ENCODE peak calls at places on chromosomes 12 and 14, in eight cellular contexts. One of them, this sample, is unnamed. For H3K27me3, the result is how much of the 10 kb centered on the place peaks cover.

GRCh38 chr12:53994268-53994690 is 5.7 kb upstream of the HOXC9 start:
- DNase-seq in lower lobe of right lung: no peak
- DNase-seq in hepatocyte: no peak
- DNase-seq in WERI-Rb-1: no peak
- DNase-seq in CD8-positive, alpha-beta memory T cell: no peak
- DNase-seq in dorsolateral prefrontal cortex: no peak
- DNase-seq in uterus: no peak
- DNase-seq in lung: no peak
- DNase-seq in this sample: peak

GRCh38 chr14:60245316-60246177 is 3.5 kb upstream of the PPM1A start:
- DNase-seq in lower lobe of right lung: no peak
- DNase-seq in hepatocyte: no peak
- DNase-seq in WERI-Rb-1: peak
- DNase-seq in CD8-positive, alpha-beta memory T cell: no peak
- DNase-seq in dorsolateral prefrontal cortex: no peak
- DNase-seq in uterus: no peak
- DNase-seq in lung: no peak
- DNase-seq in this sample: no peak

GRCh38 chr12:3990356-3990975 is 117.3 kb upstream of the PARP11 start:
- DNase-seq in lower lobe of right lung: no peak
- DNase-seq in hepatocyte: no peak
- DNase-seq in WERI-Rb-1: peak
- DNase-seq in CD8-positive, alpha-beta memory T cell: no peak
- DNase-seq in dorsolateral prefrontal cortex: no peak
- DNase-seq in uterus: no peak
- DNase-seq in lung: no peak
- DNase-seq in this sample: peak

GRCh38 chr12:953776-954175 is 4.3 kb upstream of the RAD52 start:
- DNase-seq in lower lobe of right lung: no peak
- DNase-seq in hepatocyte: no peak
- DNase-seq in WERI-Rb-1: no peak
- DNase-seq in CD8-positive, alpha-beta memory T cell: no peak
- DNase-seq in dorsolateral prefrontal cortex: no peak
- DNase-seq in uterus: no peak
- DNase-seq in lung: no peak
- DNase-seq in this sample: no peak

GRCh38 chr14:100056964-100057817 is 8.0 kb upstream of the EVL start:
- DNase-seq in lower lobe of right lung: no peak
- DNase-seq in hepatocyte: no peak
- DNase-seq in WERI-Rb-1: no peak
- DNase-seq in CD8-positive, alpha-beta memory T cell: peak
- DNase-seq in dorsolateral prefrontal cortex: no peak
- DNase-seq in uterus: no peak
- DNase-seq in lung: no peak
- DNase-seq in this sample: peak

GRCh38 chr12:47078733-47079364 is 572 bp upstream of the PCED1B start:
- DNase-seq in lower lobe of right lung: peak
- DNase-seq in hepatocyte: peak
- DNase-seq in WERI-Rb-1: no peak
- DNase-seq in CD8-positive, alpha-beta memory T cell: peak
- DNase-seq in dorsolateral prefrontal cortex: no peak
- DNase-seq in uterus: peak
- DNase-seq in lung: no peak
- DNase-seq in this sample: peak

GRCh38 chr12:26195641-26196423 is 459 bp downstream of the SSPN start:
- DNase-seq in lower lobe of right lung: peak
- DNase-seq in hepatocyte: peak
- DNase-seq in WERI-Rb-1: peak
- DNase-seq in CD8-positive, alpha-beta memory T cell: no peak
- DNase-seq in dorsolateral prefrontal cortex: peak
- DNase-seq in uterus: peak
- DNase-seq in lung: peak
- DNase-seq in this sample: peak

GRCh38 chr14:29821665-29822429 is 105.8 kb downstream of the PRKD1 start:
- DNase-seq in lower lobe of right lung: no peak
- DNase-seq in hepatocyte: no peak
- DNase-seq in WERI-Rb-1: no peak
- DNase-seq in CD8-positive, alpha-beta memory T cell: no peak
- DNase-seq in dorsolateral prefrontal cortex: no peak
- DNase-seq in uterus: no peak
- DNase-seq in lung: no peak
- DNase-seq in this sample: no peak

GRCh38 chr12:18998343-18999270 is 130.9 kb upstream of the PLEKHA5 start:
- DNase-seq in lower lobe of right lung: no peak
- DNase-seq in hepatocyte: peak
- DNase-seq in WERI-Rb-1: no peak
- DNase-seq in CD8-positive, alpha-beta memory T cell: no peak
- DNase-seq in dorsolateral prefrontal cortex: no peak
- DNase-seq in uterus: no peak
- DNase-seq in lung: peak
- DNase-seq in this sample: no peak

GRCh38 chr12:101826766-101827368 is 3.9 kb downstream of the GNPTAB start:
- DNase-seq in lower lobe of right lung: peak
- DNase-seq in hepatocyte: no peak
- DNase-seq in WERI-Rb-1: no peak
- DNase-seq in CD8-positive, alpha-beta memory T cell: no peak
- DNase-seq in dorsolateral prefrontal cortex: no peak
- DNase-seq in uterus: no peak
- DNase-seq in lung: no peak
- DNase-seq in this sample: peak

GRCh38 chr12:120234643-120235368 is 30.7 kb downstream of the PXN start:
- DNase-seq in lower lobe of right lung: peak
- DNase-seq in hepatocyte: peak
- DNase-seq in WERI-Rb-1: peak
- DNase-seq in CD8-positive, alpha-beta memory T cell: no peak
- DNase-seq in dorsolateral prefrontal cortex: peak
- DNase-seq in uterus: peak
- DNase-seq in lung: peak
- DNase-seq in this sample: peak

GRCh38 chr12:121955258-121956040 is 37.1 kb downstream of the CFAP251 start:
- DNase-seq in lower lobe of right lung: no peak
- DNase-seq in hepatocyte: no peak
- DNase-seq in WERI-Rb-1: no peak
- DNase-seq in CD8-positive, alpha-beta memory T cell: no peak
- DNase-seq in dorsolateral prefrontal cortex: no peak
- DNase-seq in uterus: no peak
- DNase-seq in lung: no peak
- DNase-seq in this sample: peak

GRCh38 chr12:43216490-43216889 is 335.5 kb downstream of the ADAMTS20 start:
- DNase-seq in lower lobe of right lung: no peak
- DNase-seq in hepatocyte: no peak
- DNase-seq in WERI-Rb-1: no peak
- DNase-seq in CD8-positive, alpha-beta memory T cell: no peak
- DNase-seq in dorsolateral prefrontal cortex: no peak
- DNase-seq in uterus: no peak
- DNase-seq in lung: no peak
- DNase-seq in this sample: no peak

GRCh38 chr12:5081016-5081415 is 37.3 kb downstream of the KCNA5 start:
- DNase-seq in lower lobe of right lung: no peak
- DNase-seq in hepatocyte: no peak
- DNase-seq in WERI-Rb-1: peak
- DNase-seq in CD8-positive, alpha-beta memory T cell: no peak
- DNase-seq in dorsolateral prefrontal cortex: no peak
- DNase-seq in uterus: no peak
- DNase-seq in lung: no peak
- DNase-seq in this sample: peak

GRCh38 chr12:126493366-126494108 is 1428.3 kb downstream of the AACS start:
- DNase-seq in lower lobe of right lung: no peak
- DNase-seq in hepatocyte: peak
- DNase-seq in WERI-Rb-1: no peak
- DNase-seq in CD8-positive, alpha-beta memory T cell: no peak
- DNase-seq in dorsolateral prefrontal cortex: no peak
- DNase-seq in uterus: no peak
- DNase-seq in lung: no peak
- DNase-seq in this sample: no peak

GRCh38 chr12:62520361-62520760 is 53.7 kb downstream of the MON2 start:
- DNase-seq in lower lobe of right lung: no peak
- DNase-seq in hepatocyte: no peak
- DNase-seq in WERI-Rb-1: no peak
- DNase-seq in CD8-positive, alpha-beta memory T cell: no peak
- DNase-seq in dorsolateral prefrontal cortex: no peak
- DNase-seq in uterus: no peak
- DNase-seq in lung: no peak
- DNase-seq in this sample: no peak

GRCh38 chr12:121453022-121453360 is 53.1 kb downstream of the RNF34 start:
- DNase-seq in lower lobe of right lung: no peak
- DNase-seq in hepatocyte: no peak
- DNase-seq in WERI-Rb-1: no peak
- DNase-seq in CD8-positive, alpha-beta memory T cell: no peak
- DNase-seq in dorsolateral prefrontal cortex: no peak
- DNase-seq in uterus: no peak
- DNase-seq in lung: no peak
- DNase-seq in this sample: no peak

GRCh38 chr12:5908251-5908650 is 36.8 kb downstream of the ANO2 start:
- DNase-seq in lower lobe of right lung: no peak
- DNase-seq in hepatocyte: no peak
- DNase-seq in WERI-Rb-1: no peak
- DNase-seq in CD8-positive, alpha-beta memory T cell: no peak
- DNase-seq in dorsolateral prefrontal cortex: no peak
- DNase-seq in uterus: no peak
- DNase-seq in lung: no peak
- DNase-seq in this sample: no peak

GRCh38 chr12:118773956-118774723 is 207.2 kb upstream of the SRRM4 start:
- DNase-seq in lower lobe of right lung: no peak
- DNase-seq in hepatocyte: no peak
- DNase-seq in WERI-Rb-1: no peak
- DNase-seq in CD8-positive, alpha-beta memory T cell: no peak
- DNase-seq in dorsolateral prefrontal cortex: peak
- DNase-seq in uterus: no peak
- DNase-seq in lung: no peak
- DNase-seq in this sample: peak

GRCh38 chr14:49249022-49249421 is 337.2 kb downstream of the RPS29 start:
- DNase-seq in lower lobe of right lung: no peak
- DNase-seq in hepatocyte: no peak
- DNase-seq in WERI-Rb-1: no peak
- DNase-seq in CD8-positive, alpha-beta memory T cell: no peak
- DNase-seq in dorsolateral prefrontal cortex: no peak
- DNase-seq in uterus: no peak
- DNase-seq in lung: no peak
- DNase-seq in this sample: no peak

GRCh38 chr12:95200128-95200973 is 16.9 kb downstream of the FGD6 start:
- DNase-seq in lower lobe of right lung: no peak
- DNase-seq in hepatocyte: no peak
- DNase-seq in WERI-Rb-1: no peak
- DNase-seq in CD8-positive, alpha-beta memory T cell: no peak
- DNase-seq in dorsolateral prefrontal cortex: no peak
- DNase-seq in uterus: no peak
- DNase-seq in lung: no peak
- DNase-seq in this sample: no peak
- H3K4me3 ChIP-seq in lower lobe of right lung: no peak
- H3K4me3 ChIP-seq in hepatocyte: no peak
- H3K4me3 ChIP-seq in WERI-Rb-1: no peak
- H3K4me3 ChIP-seq in CD8-positive, alpha-beta memory T cell: no peak
- H3K4me3 ChIP-seq in dorsolateral prefrontal cortex: no peak
- H3K4me3 ChIP-seq in uterus: no peak
- H3K4me3 ChIP-seq in lung: no peak
- H3K4me3 ChIP-seq in this sample: no peak

DNA sequence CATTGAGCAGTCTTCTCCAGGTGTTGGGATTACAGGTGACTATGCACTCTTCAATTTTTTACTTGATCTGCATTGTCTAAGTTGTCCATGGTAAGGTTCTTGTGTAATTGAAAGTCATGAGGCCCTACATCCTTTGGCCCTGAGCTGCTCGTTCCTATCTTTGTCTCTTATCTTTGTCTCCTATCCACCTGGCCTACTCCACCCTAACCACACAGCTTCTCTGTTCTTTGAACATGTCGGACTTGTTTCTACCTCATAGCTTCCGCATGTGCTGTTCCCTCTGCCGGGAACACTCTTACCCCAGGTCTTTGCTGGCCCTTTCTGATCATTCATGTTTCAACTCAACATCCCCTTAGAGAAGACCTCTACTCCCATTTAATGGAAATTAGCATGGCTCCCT is 194.8 kb upstream of the TBX3 start:
- DNase-seq in lower lobe of right lung: no peak
- DNase-seq in hepatocyte: no peak
- DNase-seq in WERI-Rb-1: no peak
- DNase-seq in CD8-positive, alpha-beta memory T cell: no peak
- DNase-seq in dorsolateral prefrontal cortex: no peak
- DNase-seq in uterus: no peak
- DNase-seq in lung: no peak
- DNase-seq in this sample: no peak
- H3K27me3 ChIP-seq in lower lobe of right lung: under half
- H3K27me3 ChIP-seq in hepatocyte: under half
- H3K27me3 ChIP-seq in WERI-Rb-1: under half
- H3K27me3 ChIP-seq in CD8-positive, alpha-beta memory T cell: under half
- H3K27me3 ChIP-seq in dorsolateral prefrontal cortex: under half
- H3K27me3 ChIP-seq in uterus: under half
- H3K27me3 ChIP-seq in lung: under half
- H3K27me3 ChIP-seq in this sample: under half

DNA sequence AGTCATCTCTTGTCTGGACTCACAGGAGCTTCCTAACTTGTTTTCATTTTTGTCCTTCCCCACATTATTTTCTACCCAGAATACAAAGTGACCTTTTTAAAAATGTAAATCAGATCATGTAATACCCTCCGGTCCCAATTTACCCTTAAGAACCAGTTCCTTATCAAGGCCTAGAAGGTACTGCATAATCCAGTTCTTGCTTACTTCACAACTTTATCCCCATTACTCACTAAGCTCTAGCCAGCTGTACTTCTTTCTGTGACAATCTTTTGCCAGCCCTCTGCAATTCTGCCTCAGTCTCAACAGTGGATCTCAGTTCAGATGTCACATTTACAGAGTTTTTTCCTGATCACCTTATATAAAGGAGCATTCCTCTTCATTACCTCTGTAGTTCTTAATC is 11.6 kb downstream of the RAP1B start:
- DNase-seq in lower lobe of right lung: no peak
- DNase-seq in hepatocyte: no peak
- DNase-seq in WERI-Rb-1: no peak
- DNase-seq in CD8-positive, alpha-beta memory T cell: no peak
- DNase-seq in dorsolateral prefrontal cortex: no peak
- DNase-seq in uterus: no peak
- DNase-seq in lung: no peak
- DNase-seq in this sample: no peak
- H3K4me3 ChIP-seq in lower lobe of right lung: no peak
- H3K4me3 ChIP-seq in hepatocyte: no peak
- H3K4me3 ChIP-seq in WERI-Rb-1: no peak
- H3K4me3 ChIP-seq in CD8-positive, alpha-beta memory T cell: no peak
- H3K4me3 ChIP-seq in dorsolateral prefrontal cortex: no peak
- H3K4me3 ChIP-seq in uterus: no peak
- H3K4me3 ChIP-seq in lung: no peak
- H3K4me3 ChIP-seq in this sample: no peak

DNA sequence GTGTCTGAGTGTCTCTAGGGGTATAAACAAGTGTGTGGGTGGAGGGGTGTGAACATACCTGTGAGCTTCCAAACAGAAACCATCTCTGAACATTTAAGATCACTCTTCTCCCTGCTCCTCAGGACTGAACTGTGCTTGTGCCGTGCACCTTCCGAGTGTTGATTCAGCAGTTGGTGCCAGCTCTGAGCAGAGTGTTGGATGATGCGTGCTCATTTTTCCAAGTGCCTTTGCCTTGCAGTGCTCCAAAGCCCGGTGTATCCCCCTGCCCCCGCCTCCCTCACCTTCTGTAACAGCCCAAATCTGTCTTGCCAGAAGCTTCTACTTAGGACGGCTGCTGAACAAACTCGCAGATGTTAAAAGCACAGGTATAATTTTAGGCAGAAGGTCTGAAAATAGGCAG is 4.4 kb downstream of the WSCD2 start:
- DNase-seq in lower lobe of right lung: no peak
- DNase-seq in hepatocyte: no peak
- DNase-seq in WERI-Rb-1: no peak
- DNase-seq in CD8-positive, alpha-beta memory T cell: no peak
- DNase-seq in dorsolateral prefrontal cortex: no peak
- DNase-seq in uterus: no peak
- DNase-seq in lung: no peak
- DNase-seq in this sample: no peak
- H3K27me3 ChIP-seq in lower lobe of right lung: under half
- H3K27me3 ChIP-seq in hepatocyte: under half
- H3K27me3 ChIP-seq in WERI-Rb-1: half or more
- H3K27me3 ChIP-seq in CD8-positive, alpha-beta memory T cell: under half
- H3K27me3 ChIP-seq in dorsolateral prefrontal cortex: under half
- H3K27me3 ChIP-seq in uterus: under half
- H3K27me3 ChIP-seq in lung: under half
- H3K27me3 ChIP-seq in this sample: under half

This sample was measured in H7.